ENCODE peak calls at places on chromosomes 2 and 18, in seven cellular contexts. J, O, G, N, D, H and L are unnamed samples.

GRCh38 chr18:55455938-55456337 is 132.1 kb downstream of the TCF4 start:
- DNase-seq in J (no peak), G (no peak), H (no peak), D (no peak), N (no peak), O (peak), L (no peak)

GRCh38 chr2:76427447-76427846 is 716.7 kb upstream of the GCFC2 start:
- DNase-seq in D (no peak), H (no peak), G (no peak), O (no peak), N (no peak), J (no peak), L (no peak)

GRCh38 chr2:60806988-60807681 is 51.1 kb downstream of the PAPOLG start:
- DNase-seq in N (no peak), D (no peak), J (peak), G (peak), H (no peak), O (peak), L (peak)

GRCh38 chr2:131154071-131154531 is 49.0 kb downstream of the PLEKHB2 start:
- DNase-seq in H (peak), O (peak), D (peak), J (peak), G (peak), N (peak), L (peak)

GRCh38 chr2:95317123-95317500 is 20.0 kb downstream of the KCNIP3 start:
- DNase-seq in J (no peak), D (no peak), G (no peak), N (no peak), O (no peak), H (no peak), L (no peak)

GRCh38 chr18:14026199-14026598 is 106.0 kb downstream of the ZNF519 start:
- DNase-seq in J (no peak), D (no peak), H (no peak), O (no peak), N (no peak), G (no peak), L (no peak)

GRCh38 chr2:198374375-198375072 is 570.1 kb downstream of the PLCL1 start:
- DNase-seq in H (peak), N (no peak), D (peak), J (peak), O (peak), G (peak), L (peak)

GRCh38 chr2:173075781-173076556 is at the start of gene MAP3K20:
- DNase-seq in G (peak), O (peak), N (peak), D (peak), J (peak), H (no peak), L (peak)

GRCh38 chr2:153584244-153584643 is 105.7 kb upstream of the RPRM start:
- DNase-seq in H (no peak), G (no peak), O (no peak), N (no peak), J (no peak), D (no peak), L (no peak)

GRCh38 chr2:220191031-220191430 is 563.6 kb downstream of the SLC4A3 start:
- DNase-seq in N (no peak), H (no peak), J (peak), G (no peak), O (no peak), D (no peak), L (peak)

GRCh38 chr2:101741775-101742520 is 44.4 kb downstream of the MAP4K4 start:
- DNase-seq in G (no peak), J (no peak), D (no peak), H (no peak), N (no peak), O (peak), L (peak)

GRCh38 chr18:79480171-79480981 is 84.6 kb downstream of the NFATC1 start:
- DNase-seq in O (no peak), D (no peak), J (no peak), G (no peak), H (no peak), N (peak), L (no peak)

GRCh38 chr2:182716665-182716990 is 571 bp downstream of the DNAJC10 start:
- DNase-seq in J (no peak), G (no peak), D (peak), H (no peak), N (peak), O (peak), L (peak)

GRCh38 chr2:145760781-145761649 is 1241.1 kb upstream of the ZEB2 start:
- DNase-seq in O (no peak), H (peak), N (no peak), D (no peak), J (peak), G (no peak), L (peak)

GRCh38 chr2:99899058-99899855 is 243.1 kb downstream of the AFF3 start:
- DNase-seq in H (no peak), G (no peak), O (no peak), J (no peak), N (no peak), D (no peak), L (no peak)

GRCh38 chr2:25250331-25251031 is 82.1 kb upstream of the POMC start:
- DNase-seq in G (no peak), H (no peak), D (no peak), O (no peak), N (peak), J (peak), L (peak)

GRCh38 chr2:85549826-85550225 is 10.9 kb downstream of the MAT2A start:
- DNase-seq in D (no peak), O (no peak), J (peak), H (peak), G (peak), N (no peak), L (no peak)